ENCODE peak calls at places on chromosomes 6 and 20, in six cellular contexts. F, K, I, S, T and Z are unnamed samples.

GRCh38 chr6:166424431-166424830 is 41.7 kb upstream of the MPC1 start:
- DNase-seq in S (no peak), T (no peak), F (no peak), I (no peak), K (no peak), Z (no peak)

GRCh38 chr20:62480318-62480717 is 4.5 kb upstream of the GATA5 start:
- DNase-seq in F (no peak), T (no peak), S (no peak), K (no peak), I (no peak), Z (no peak)

GRCh38 chr6:14365393-14365792 is 247.8 kb downstream of the CD83 start:
- DNase-seq in I (no peak), S (peak), F (peak), K (no peak), T (no peak), Z (no peak)

GRCh38 chr6:108768176-108768555 is 80.1 kb upstream of the ARMC2 start:
- DNase-seq in I (no peak), T (no peak), S (no peak), K (no peak), F (no peak), Z (no peak)

GRCh38 chr6:113301651-113302050 is 555.5 kb upstream of the MARCKS start:
- DNase-seq in S (peak), K (no peak), I (no peak), T (no peak), F (peak), Z (peak)

GRCh38 chr20:61753987-61754956 is 311.4 kb downstream of the TAF4 start:
- DNase-seq in S (no peak), K (no peak), I (no peak), F (no peak), T (no peak), Z (no peak)

GRCh38 chr6:51077967-51078518 is 259.4 kb downstream of the TFAP2B start:
- DNase-seq in S (no peak), F (no peak), T (no peak), K (no peak), I (no peak), Z (peak)

GRCh38 chr6:132004668-132005067 is 53.5 kb upstream of the CCN2 start:
- DNase-seq in S (no peak), I (no peak), F (no peak), T (no peak), K (no peak), Z (no peak)